ENCODE peak calls at places on chromosome 7, in eight cellular contexts. V, K, T, X, Q, A, Z and M are unnamed samples.

GRCh38 chr7:29270579-29270978 is 76.0 kb downstream of the CHN2 start:
- DNase-seq in Q (peak), X (no peak), V (no peak), A (no peak), K (no peak), T (no peak), Z (no peak), M (no peak)

GRCh38 chr7:2451171-2452073 is 24.8 kb downstream of the GRIFIN start:
- DNase-seq in K (peak), Q (peak), V (peak), Z (peak), T (peak), A (peak), X (peak), M (peak)

GRCh38 chr7:112550468-112551060 is 69.8 kb downstream of the LSMEM1 start:
- DNase-seq in A (peak), K (peak), X (no peak), T (peak), Z (peak), V (peak), Q (peak), M (peak)

GRCh38 chr7:144842377-144842851 is 6.6 kb upstream of the TPK1 start:
- DNase-seq in K (peak), V (no peak), Z (peak), T (no peak), Q (no peak), X (no peak), A (no peak), M (no peak)

GRCh38 chr7:6221340-6222319 is 50.8 kb downstream of the CYTH3 start:
- DNase-seq in T (no peak), X (no peak), A (no peak), K (no peak), Z (no peak), Q (no peak), V (no peak), M (no peak)

GRCh38 chr7:157962458-157963306 is 624.9 kb downstream of the PTPRN2 start:
- DNase-seq in T (no peak), Z (no peak), Q (no peak), K (no peak), X (peak), A (no peak), V (no peak), M (no peak)

GRCh38 chr7:158056761-158057160 is 530.9 kb downstream of the PTPRN2 start:
- DNase-seq in K (no peak), Z (no peak), X (no peak), A (no peak), T (no peak), V (no peak), Q (no peak), M (no peak)

GRCh38 chr7:157474685-157475084 is 137.9 kb downstream of the DNAJB6 start:
- DNase-seq in K (peak), T (peak), X (peak), Q (peak), V (no peak), A (no peak), Z (no peak), M (peak)

GRCh38 chr7:158576050-158576762 is 11.4 kb downstream of the PTPRN2 start:
- DNase-seq in X (no peak), T (no peak), A (no peak), Q (no peak), K (no peak), Z (no peak), V (no peak), M (peak)

GRCh38 chr7:140209866-140210609 is 33.3 kb upstream of the KDM7A start:
- DNase-seq in A (no peak), X (no peak), Z (no peak), Q (no peak), K (peak), T (no peak), V (no peak), M (peak)

GRCh38 chr7:94575646-94576045 is 66.0 kb downstream of the CASD1 start:
- DNase-seq in T (no peak), V (no peak), A (no peak), Z (no peak), K (no peak), X (no peak), Q (no peak), M (no peak)

GRCh38 chr7:131164025-131164899 is 163.4 kb upstream of the MKLN1 start:
- DNase-seq in K (no peak), A (peak), Q (peak), T (peak), X (no peak), Z (peak), V (no peak), M (no peak)

GRCh38 chr7:50397971-50398324 is 52.2 kb downstream of the FIGNL1 start:
- DNase-seq in Z (no peak), V (no peak), A (no peak), Q (no peak), K (no peak), X (no peak), T (no peak), M (no peak)

GRCh38 chr7:50397320-50397970 is 52.7 kb downstream of the FIGNL1 start:
- DNase-seq in Q (no peak), X (no peak), V (no peak), T (no peak), Z (no peak), A (no peak), K (no peak), M (no peak)

GRCh38 chr7:50394315-50394714 is 55.8 kb downstream of the FIGNL1 start:
- DNase-seq in Z (no peak), Q (no peak), K (no peak), V (no peak), X (no peak), T (no peak), A (no peak), M (no peak)

GRCh38 chr7:50399206-50399605 is 50.9 kb downstream of the FIGNL1 start:
- DNase-seq in V (no peak), X (no peak), Q (no peak), T (no peak), Z (no peak), K (no peak), A (no peak), M (no peak)

GRCh38 chr7:50396856-50397255 is 53.3 kb downstream of the FIGNL1 start:
- DNase-seq in A (no peak), Z (no peak), V (no peak), X (no peak), Q (no peak), K (no peak), T (no peak), M (no peak)
- H3K9ac ChIP-seq in A (no peak), Z (no peak), V (no peak), X (no peak), Q (no peak), K (no peak), T (no peak), M (no peak)

DNA sequence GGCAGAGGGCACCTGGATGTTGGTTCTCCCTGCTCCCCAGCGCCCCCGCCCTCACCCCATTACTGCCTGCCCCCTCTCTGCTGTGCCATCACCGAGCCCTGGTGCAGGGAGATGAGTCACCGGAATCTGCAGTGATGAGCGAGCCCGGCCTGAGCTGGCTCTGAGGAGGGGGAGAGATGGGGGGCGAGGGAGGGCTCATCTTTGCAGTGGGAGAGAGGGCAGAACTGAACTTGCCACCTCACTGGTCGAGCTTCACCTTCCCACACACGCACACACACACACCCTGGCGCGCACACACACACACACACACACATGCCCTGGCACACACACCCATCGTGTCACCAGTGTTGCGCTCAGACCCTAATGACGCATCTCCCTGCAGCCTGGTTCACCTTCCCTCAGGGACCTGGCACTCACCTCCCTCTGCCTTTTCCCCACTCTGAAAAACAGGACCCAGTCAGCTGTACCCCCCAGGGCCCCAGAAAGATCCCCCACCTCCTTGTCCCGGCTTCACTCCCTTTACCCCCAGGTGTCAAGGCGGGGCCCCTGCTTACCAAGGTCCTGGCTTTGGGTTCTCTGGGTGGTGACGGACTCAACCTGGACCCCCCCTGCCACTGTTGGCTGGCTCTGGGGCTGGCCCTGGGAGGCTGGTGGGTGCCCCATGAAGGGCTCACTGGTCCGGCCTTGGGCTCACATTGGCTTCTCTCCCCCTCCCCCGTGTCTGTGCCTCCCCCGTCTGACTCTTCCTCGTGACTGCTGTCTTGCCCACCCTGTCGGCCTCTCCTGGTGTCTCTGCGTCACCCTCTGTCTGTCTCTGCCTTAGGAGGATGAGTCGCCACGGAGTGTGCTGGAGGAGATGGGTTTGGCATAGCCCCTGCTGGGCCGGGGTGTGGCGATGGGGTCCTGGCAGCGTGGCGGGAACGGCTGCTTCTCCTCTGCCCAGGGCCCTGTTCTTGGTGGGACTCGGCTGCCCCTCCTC is 5.4 kb downstream of the VGF start:
- DNase-seq in V (peak), X (peak), A (no peak), T (no peak), Z (no peak), Q (peak), K (no peak), M (no peak)
- H3K9ac ChIP-seq in V (no peak), X (no peak), A (no peak), T (peak), Z (no peak), Q (peak), K (no peak), M (no peak)

GRCh38 chr7:99235925-99236324 is 28.0 kb upstream of the KPNA7 start:
- DNase-seq in A (no peak), V (no peak), Z (no peak), K (no peak), T (no peak), X (no peak), Q (no peak), M (no peak)
- H3K9ac ChIP-seq in A (no peak), V (no peak), Z (no peak), K (no peak), T (no peak), X (no peak), Q (no peak), M (no peak)

DNA sequence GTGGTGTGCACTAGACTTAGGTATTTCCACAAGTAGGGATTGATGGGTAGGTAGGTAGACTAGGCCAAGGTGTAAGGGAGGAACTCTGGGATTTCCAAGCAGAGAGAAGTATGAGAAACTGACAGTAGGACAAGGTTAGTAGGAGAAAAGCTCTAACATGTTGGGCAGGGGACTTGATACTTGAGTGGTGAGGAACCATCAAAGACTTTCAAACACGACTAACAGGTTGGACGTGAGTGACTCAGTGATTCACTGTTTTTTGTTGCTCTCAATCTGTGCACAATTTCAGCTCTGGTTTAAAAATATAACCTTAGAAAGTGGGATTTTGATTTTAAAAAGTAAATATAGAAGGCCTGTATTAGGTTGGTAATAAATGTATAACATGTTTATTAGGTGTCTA is 44.4 kb downstream of the KLHDC10 start:
- DNase-seq in Z (no peak), K (no peak), Q (peak), A (no peak), X (no peak), T (peak), V (no peak), M (no peak)
- H3K9ac ChIP-seq in Z (no peak), K (no peak), Q (no peak), A (no peak), X (no peak), T (no peak), V (no peak), M (no peak)

GRCh38 chr7:66522518-66522917 is 106.2 kb upstream of the KCTD7 start:
- DNase-seq in A (peak), V (peak), X (no peak), Q (peak), Z (no peak), K (no peak), T (no peak), M (peak)

GRCh38 chr7:66514050-66514449 is 114.6 kb upstream of the KCTD7 start:
- DNase-seq in K (no peak), X (no peak), Q (no peak), Z (no peak), A (no peak), T (no peak), V (no peak), M (no peak)

GRCh38 chr7:66521675-66522074 is 107.0 kb upstream of the KCTD7 start:
- DNase-seq in Z (no peak), K (no peak), A (no peak), V (no peak), T (no peak), Q (no peak), X (no peak), M (no peak)

GRCh38 chr7:66518151-66518691 is 110.5 kb upstream of the KCTD7 start:
- DNase-seq in V (no peak), X (no peak), Z (no peak), Q (no peak), T (no peak), A (no peak), K (no peak), M (no peak)

DNA sequence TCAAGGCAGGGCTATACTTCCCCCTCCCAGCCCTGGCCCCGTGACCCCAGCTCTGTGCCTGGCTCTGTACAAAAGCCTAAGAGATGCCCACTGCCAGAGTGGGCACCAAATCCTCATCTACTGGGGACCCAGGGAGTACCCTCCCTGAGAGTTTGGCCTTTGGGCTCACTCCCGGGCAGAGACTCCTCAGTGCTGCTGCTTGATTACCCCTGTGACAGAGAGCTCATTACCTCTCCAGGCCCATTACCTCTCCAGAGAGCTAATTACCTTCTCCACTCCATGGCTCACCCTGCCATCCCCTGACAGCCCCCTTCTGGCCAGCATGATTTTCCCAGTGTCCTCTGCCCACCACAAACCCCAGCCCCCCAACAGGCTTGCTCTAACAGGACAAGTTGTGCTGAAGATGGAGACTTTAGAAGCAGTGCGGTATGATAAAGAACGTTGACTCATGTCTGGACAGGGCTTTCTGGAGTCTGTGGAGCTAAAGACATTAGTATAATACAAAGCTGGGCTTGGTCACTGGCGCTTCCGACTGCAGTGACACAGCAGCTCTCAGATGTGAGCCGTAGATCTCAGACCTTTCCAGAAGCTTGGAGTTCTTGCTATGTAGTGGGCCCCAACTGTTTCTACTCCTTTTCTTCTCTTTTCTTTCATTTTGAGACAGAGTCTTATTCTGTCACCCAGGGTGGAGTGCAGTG is 111.3 kb upstream of the KCTD7 start:
- DNase-seq in Z (no peak), X (no peak), K (no peak), T (no peak), V (no peak), A (no peak), Q (no peak), M (no peak)
- H3K9ac ChIP-seq in Z (no peak), X (no peak), K (no peak), T (no peak), V (no peak), A (no peak), Q (no peak), M (no peak)

GRCh38 chr7:1234049-1234691 is 1.5 kb downstream of the UNCX start:
- DNase-seq in T (no peak), X (peak), A (no peak), K (no peak), Z (no peak), Q (no peak), V (no peak), M (no peak)

GRCh38 chr7:1232623-1233327 is at the start of gene UNCX:
- DNase-seq in A (no peak), X (peak), Z (no peak), T (no peak), V (no peak), K (no peak), Q (no peak), M (no peak)

GRCh38 chr7:1234794-1235500 is 2.3 kb downstream of the UNCX start:
- DNase-seq in X (peak), Z (no peak), Q (no peak), V (no peak), K (no peak), A (no peak), T (no peak), M (no peak)

GRCh38 chr7:1232103-1232466 is 587 bp upstream of the UNCX start:
- DNase-seq in Q (no peak), X (no peak), Z (no peak), T (no peak), V (no peak), A (no peak), K (no peak), M (no peak)

DNA sequence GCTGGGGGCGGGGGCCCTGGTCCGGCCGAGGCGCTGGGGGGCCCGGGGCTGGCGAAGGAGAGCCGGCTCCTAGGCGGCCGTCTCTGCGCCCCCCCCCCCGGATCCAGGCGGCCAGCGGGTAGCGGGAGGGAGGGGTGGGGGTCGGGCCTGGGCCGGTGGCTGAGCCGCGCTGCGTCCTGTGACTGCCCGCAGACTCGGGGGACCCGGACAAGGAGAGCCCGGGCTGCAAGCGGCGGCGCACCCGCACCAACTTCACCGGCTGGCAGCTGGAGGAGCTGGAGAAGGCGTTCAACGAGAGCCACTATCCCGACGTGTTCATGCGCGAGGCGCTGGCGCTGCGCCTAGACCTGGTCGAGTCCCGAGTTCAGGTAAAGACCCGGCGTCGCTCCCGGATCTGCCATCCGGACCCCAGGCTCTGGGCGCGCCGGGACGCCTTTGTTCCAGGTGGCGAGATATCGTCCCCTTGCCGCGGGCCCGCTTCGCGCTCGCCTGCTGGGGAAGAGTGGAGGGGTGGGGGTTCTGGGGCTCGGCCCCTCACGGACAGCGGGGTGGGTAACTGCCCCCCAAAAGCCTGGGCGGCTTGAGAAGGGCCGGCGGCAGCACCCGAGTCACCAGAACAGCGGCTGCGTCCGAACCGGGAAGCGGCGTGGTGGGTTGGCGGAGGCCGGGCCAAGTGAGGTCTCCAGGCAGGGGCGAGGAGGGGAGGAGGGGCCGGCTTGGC is 816 bp downstream of the UNCX start:
- DNase-seq in K (no peak), V (no peak), X (peak), Q (no peak), T (no peak), Z (no peak), A (no peak), M (no peak)
- H3K9ac ChIP-seq in K (no peak), V (no peak), X (no peak), Q (no peak), T (no peak), Z (no peak), A (no peak), M (no peak)

GRCh38 chr7:135843214-135843613 is 94.6 kb upstream of the FAM180A start:
- DNase-seq in K (no peak), Z (no peak), X (no peak), A (no peak), Q (no peak), T (no peak), V (no peak), M (peak)
- H3K9ac ChIP-seq in K (no peak), Z (no peak), X (no peak), A (no peak), Q (no peak), T (no peak), V (no peak), M (no peak)

DNA sequence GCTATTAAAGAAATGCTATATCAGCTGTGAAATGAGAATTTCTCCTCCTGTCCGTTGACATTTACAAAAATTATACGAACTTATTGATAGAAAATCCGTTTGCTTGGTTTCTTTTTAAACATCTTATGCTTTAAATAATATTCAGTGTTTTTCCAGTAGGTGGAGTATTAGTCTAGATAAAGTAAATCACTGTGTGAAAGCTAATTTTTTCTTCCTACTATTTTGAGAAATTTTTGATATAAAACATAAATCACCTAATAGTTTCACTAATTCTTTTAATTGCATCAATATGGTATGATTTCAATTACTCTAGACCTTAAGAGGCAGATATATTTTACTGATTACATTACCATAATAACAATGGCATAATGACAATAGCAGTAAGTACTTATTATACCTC is 335.2 kb upstream of the C7orf33 start:
- DNase-seq in K (no peak), Z (no peak), X (no peak), A (peak), T (no peak), V (no peak), Q (peak), M (peak)
- H3K9ac ChIP-seq in K (no peak), Z (no peak), X (no peak), A (no peak), T (no peak), V (no peak), Q (no peak), M (no peak)

DNA sequence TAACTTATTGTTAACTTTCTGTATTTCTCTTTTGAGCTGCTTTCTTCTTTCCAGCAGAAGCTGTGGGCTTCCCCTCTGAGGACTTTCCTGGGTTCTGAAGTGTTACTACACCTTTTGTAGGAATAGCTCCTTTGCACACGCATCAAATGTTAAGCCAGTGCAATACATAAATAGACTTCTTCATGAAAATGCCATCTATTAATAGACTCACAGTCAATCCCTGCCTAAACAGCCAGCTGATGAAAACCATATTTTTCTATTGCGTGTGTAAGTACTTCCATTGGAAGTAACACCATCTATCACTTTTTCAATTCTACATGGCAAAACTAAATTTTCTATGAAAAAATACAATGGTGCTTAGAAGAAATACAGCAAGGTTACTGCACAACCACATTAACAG is 1.4 kb downstream of the ABCB4 start:
- DNase-seq in A (peak), V (no peak), T (no peak), K (no peak), Z (no peak), Q (no peak), X (no peak), M (no peak)
- H3K9ac ChIP-seq in A (no peak), V (no peak), T (no peak), K (no peak), Z (no peak), Q (no peak), X (no peak), M (no peak)